ENCODE peak calls at places on chromosome 1, in five cellular contexts. B, F, Z, D and J are unnamed samples. For H3K27me3, the result is how much of the 10 kb centered on the place peaks cover.

GRCh38 chr1:244615301-244615700 is 37.6 kb upstream of the DESI2 start:
- DNase-seq in B (no peak), F (no peak), Z (no peak), D (no peak), J (no peak)

GRCh38 chr1:223349241-223349640 is 14.7 kb downstream of the SUSD4 start:
- DNase-seq in B (no peak), F (no peak), Z (no peak), D (peak), J (no peak)

GRCh38 chr1:31615414-31615813 is 2.1 kb upstream of the HCRTR1 start:
- DNase-seq in B (no peak), F (no peak), Z (peak), D (no peak), J (no peak)

GRCh38 chr1:11434926-11435325 is 44.0 kb upstream of the DISP3 start:
- DNase-seq in B (peak), F (no peak), Z (no peak), D (no peak), J (no peak)

GRCh38 chr1:192609110-192610079 is 26.6 kb upstream of the RGS13 start:
- DNase-seq in B (peak), F (peak), Z (no peak), D (no peak), J (peak)

GRCh38 chr1:109786107-109786470 is 22.4 kb upstream of the EPS8L3 start:
- DNase-seq in B (no peak), F (no peak), Z (no peak), D (no peak), J (no peak)

GRCh38 chr1:115781830-115782229 is 13.3 kb upstream of the CASQ2 start:
- DNase-seq in B (no peak), F (no peak), Z (no peak), D (no peak), J (no peak)

GRCh38 chr1:94599090-94599813 is 57.7 kb upstream of the F3 start:
- DNase-seq in B (no peak), F (no peak), Z (no peak), D (no peak), J (no peak)

GRCh38 chr1:54463259-54464030 is 57.3 kb upstream of the SSBP3 start:
- DNase-seq in B (no peak), F (no peak), Z (no peak), D (peak), J (no peak)
- H3K4me3 ChIP-seq in B (no peak), F (no peak), Z (no peak), D (no peak), J (no peak)

DNA sequence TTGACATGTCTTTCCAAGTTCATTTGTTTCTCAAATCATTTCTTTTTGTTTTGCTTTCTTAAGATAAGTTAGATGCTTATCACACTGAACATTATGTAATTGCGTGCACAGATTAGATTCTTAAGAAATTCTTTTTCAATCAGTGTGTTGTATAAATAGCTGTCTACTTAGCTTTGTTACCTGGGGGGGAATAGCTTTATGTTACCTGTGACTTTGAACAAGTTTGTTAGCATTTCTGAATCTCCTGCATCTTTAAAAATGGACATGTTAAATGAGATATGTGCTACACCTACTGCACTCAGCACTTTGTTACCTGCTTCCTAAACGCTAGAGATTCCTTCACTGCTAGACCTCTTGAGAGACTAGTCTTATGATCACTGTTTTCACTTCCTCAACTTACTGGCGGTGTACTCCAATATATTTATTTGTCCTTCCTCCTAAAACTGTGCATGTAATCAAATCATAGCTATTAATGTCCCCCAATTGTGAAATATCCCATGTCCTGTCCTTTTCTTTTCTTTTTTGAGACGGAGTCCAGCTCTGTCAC is 3.3 kb downstream of the SOAT1 start:
- DNase-seq in B (no peak), F (no peak), Z (no peak), D (no peak), J (no peak)
- H3K27me3 ChIP-seq in B (under half), F (under half), Z (under half), D (under half), J (under half)

GRCh38 chr1:167412072-167412471 is 106.3 kb downstream of the CD247 start:
- DNase-seq in B (no peak), F (no peak), Z (no peak), D (no peak), J (no peak)

GRCh38 chr1:167408355-167408754 is 110.0 kb downstream of the CD247 start:
- DNase-seq in B (no peak), F (no peak), Z (no peak), D (no peak), J (no peak)

GRCh38 chr1:167412920-167413319 is 105.4 kb downstream of the CD247 start:
- DNase-seq in B (no peak), F (no peak), Z (no peak), D (no peak), J (no peak)

GRCh38 chr1:167413328-167413727 is 105.0 kb downstream of the CD247 start:
- DNase-seq in B (no peak), F (no peak), Z (no peak), D (no peak), J (no peak)

GRCh38 chr1:167409183-167409582 is 109.1 kb downstream of the CD247 start:
- DNase-seq in B (no peak), F (no peak), Z (no peak), D (no peak), J (no peak)
- TF ChIP-seq CTCF in B (no peak), F (peak), Z (no peak), D (peak), J (peak)

GRCh38 chr1:8408151-8408839 is 90.4 kb downstream of the SLC45A1 start:
- DNase-seq in B (no peak), F (no peak), Z (peak), D (no peak), J (no peak)
- H3K4me3 ChIP-seq in B (no peak), F (no peak), Z (no peak), D (no peak), J (no peak)

DNA sequence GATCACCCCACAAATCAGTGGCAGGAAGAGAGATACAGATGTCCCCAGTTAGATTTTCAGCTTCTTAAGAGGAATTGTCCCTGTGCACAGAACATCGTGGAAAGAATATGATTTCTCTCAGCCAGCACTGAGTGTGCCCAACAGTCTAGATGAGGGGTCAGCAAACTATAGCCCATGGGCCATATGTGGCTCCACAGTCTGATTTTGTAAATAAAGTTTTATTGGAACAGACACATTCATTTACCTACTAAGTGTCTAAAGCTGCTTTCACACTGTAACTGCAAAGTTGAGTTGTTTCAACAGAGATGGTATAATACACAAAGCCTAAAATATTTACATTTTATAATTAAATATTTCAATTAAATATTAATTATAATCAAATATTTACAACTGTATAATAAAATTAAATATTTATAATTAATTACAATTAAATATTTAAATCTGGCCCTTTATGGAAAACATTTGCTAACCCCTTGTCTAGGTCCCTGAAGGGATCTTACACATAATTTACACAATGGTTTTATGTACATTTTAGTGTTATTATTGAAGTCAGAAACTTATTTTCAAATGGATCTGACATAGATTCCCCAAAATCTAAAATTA is 407.6 kb downstream of the PTPRU start:
- DNase-seq in B (no peak), F (no peak), Z (no peak), D (no peak), J (no peak)
- H3K27me3 ChIP-seq in B (under half), F (half or more), Z (under half), D (under half), J (under half)

DNA sequence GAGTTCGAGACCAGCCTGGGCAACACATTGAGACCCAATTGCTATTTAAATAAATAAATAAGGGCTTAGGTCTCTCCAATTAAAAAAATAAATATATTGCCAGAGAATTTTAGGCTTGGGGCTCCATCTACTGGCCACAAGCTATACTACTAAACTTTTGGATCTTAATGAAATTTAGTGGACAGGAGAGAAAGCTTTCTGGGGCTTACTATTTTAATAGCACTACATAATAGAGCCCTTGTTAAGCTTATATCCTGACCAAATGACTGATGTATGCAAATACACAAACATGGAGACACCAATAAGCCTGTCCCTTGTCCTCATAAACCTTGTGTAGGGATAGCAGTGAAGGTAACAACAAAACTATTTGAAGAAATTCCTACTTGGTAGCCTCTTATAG is 18.4 kb downstream of the CCT3 start:
- DNase-seq in B (no peak), F (peak), Z (peak), D (peak), J (no peak)
- TF ChIP-seq CTCF in B (peak), F (peak), Z (peak), D (peak), J (peak)

DNA sequence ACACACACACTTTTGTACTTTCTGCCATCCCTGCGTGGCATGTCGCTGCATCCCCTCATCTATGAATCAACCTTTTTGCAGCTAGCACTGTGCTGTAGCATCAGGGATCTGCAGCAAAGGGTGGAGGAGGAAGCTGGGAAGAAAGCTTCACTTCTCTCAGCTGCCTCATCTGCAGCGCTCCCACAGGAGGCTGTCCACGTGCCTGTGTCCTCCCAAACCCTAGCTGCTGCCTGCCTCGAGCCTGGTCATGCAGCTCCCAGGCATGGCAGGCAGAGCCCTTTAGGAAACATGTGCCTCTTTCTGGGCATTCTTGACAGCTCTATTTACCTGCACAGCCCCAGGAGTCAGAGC is 262.1 kb upstream of the SGIP1 start:
- DNase-seq in B (peak), F (no peak), Z (peak), D (peak), J (no peak)
- H3K4me3 ChIP-seq in B (no peak), F (peak), Z (no peak), D (no peak), J (no peak)